ENCODE peak calls at places on chromosomes 11 and 22, in eight cellular contexts. C is thoracic aorta, W is lung, Y is A673, D is mesendoderm, S is neural progenitor cell, O is IMR-90, V is adrenal gland. U is an unnamed sample.

GRCh38 chr11:86577663-86578636 is 94.5 kb downstream of the ME3 start:
- DNase-seq in D (no peak), Y (peak), O (peak), W (peak), V (peak), C (peak), S (no peak), U (no peak)

GRCh38 chr11:33685061-33685460 is 15.6 kb downstream of the C11orf91 start:
- DNase-seq in V (no peak), O (peak), D (no peak), Y (no peak), W (no peak), S (no peak), C (no peak), U (no peak)

GRCh38 chr11:134841411-134841810 is 429.4 kb upstream of the B3GAT1 start:
- DNase-seq in Y (no peak), W (peak), V (no peak), D (no peak), O (no peak), C (no peak), S (no peak), U (no peak)

GRCh38 chr11:80960331-80961095 is 1519.7 kb upstream of the TENM4 start:
- DNase-seq in Y (no peak), V (no peak), S (no peak), O (no peak), C (no peak), W (no peak), D (peak), U (no peak)

GRCh38 chr11:72704028-72704782 is 30.0 kb upstream of the PDE2A start:
- DNase-seq in C (no peak), W (no peak), V (no peak), O (no peak), D (no peak), Y (no peak), S (no peak), U (no peak)

GRCh38 chr22:35445933-35446332 is 46.0 kb downstream of the MCM5 start:
- DNase-seq in C (no peak), Y (no peak), V (no peak), D (no peak), O (no peak), W (no peak), S (no peak), U (no peak)

GRCh38 chr11:12871788-12872321 is 137.3 kb upstream of the RASSF10 start:
- DNase-seq in Y (no peak), W (no peak), S (no peak), D (no peak), V (no peak), C (no peak), O (peak), U (no peak)

GRCh38 chr11:58574851-58575250 is 805 bp downstream of the LPXN start:
- DNase-seq in O (peak), V (no peak), C (no peak), Y (no peak), W (no peak), D (no peak), S (no peak), U (no peak)

GRCh38 chr11:33652001-33652400 is 48.6 kb downstream of the C11orf91 start:
- DNase-seq in D (no peak), V (no peak), O (peak), C (no peak), W (no peak), S (no peak), Y (no peak), U (no peak)

GRCh38 chr22:40552070-40552469 is 84.4 kb downstream of the MRTFA start:
- DNase-seq in S (no peak), W (no peak), Y (no peak), C (no peak), V (no peak), O (no peak), D (no peak), U (no peak)

GRCh38 chr11:132342408-132342807 is 972.0 kb downstream of the NTM start:
- DNase-seq in W (no peak), Y (no peak), C (no peak), V (no peak), D (no peak), O (no peak), S (no peak), U (no peak)

GRCh38 chr22:49853981-49854791 is 542 bp downstream of the ZBED4 start:
- DNase-seq in Y (peak), C (no peak), S (peak), D (peak), V (peak), W (no peak), O (peak), U (no peak)

GRCh38 chr11:46015941-46016340 is 93.5 kb downstream of the LARGE2 start:
- DNase-seq in O (peak), Y (no peak), W (no peak), D (no peak), C (no peak), S (no peak), V (no peak), U (no peak)

GRCh38 chr11:95671768-95672167 is 117.8 kb downstream of the FAM76B start:
- DNase-seq in Y (no peak), C (no peak), O (peak), D (no peak), S (no peak), W (no peak), V (no peak), U (no peak)

GRCh38 chr22:41256898-41257260 is 16.1 kb upstream of the CHADL start:
- DNase-seq in D (peak), W (no peak), V (no peak), O (peak), S (peak), C (no peak), Y (no peak), U (peak)

GRCh38 chr11:92886243-92886905 is 83.1 kb upstream of the MTNR1B start:
- DNase-seq in D (peak), S (peak), W (no peak), Y (peak), V (peak), O (peak), C (no peak), U (peak)

GRCh38 chr22:35555351-35555915 is 14.8 kb downstream of the RASD2 start:
- DNase-seq in W (no peak), D (no peak), O (peak), V (no peak), Y (no peak), S (no peak), C (no peak), U (no peak)

GRCh38 chr11:114562166-114562916 is 2.7 kb upstream of the NXPE1 start:
- DNase-seq in V (no peak), D (peak), W (no peak), Y (peak), O (peak), S (no peak), C (no peak), U (no peak)

GRCh38 chr22:19641254-19641982 is 72.9 kb upstream of the SEPTIN5 start:
- DNase-seq in Y (no peak), C (no peak), S (peak), V (no peak), W (no peak), O (no peak), D (peak), U (no peak)

GRCh38 chr11:32494629-32495028 is 59.3 kb upstream of the WT1 start:
- DNase-seq in C (no peak), S (no peak), D (no peak), W (no peak), V (no peak), O (no peak), Y (no peak), U (no peak)

GRCh38 chr11:85661972-85662664 is 2.8 kb downstream of the CREBZF start:
- DNase-seq in S (no peak), C (no peak), O (peak), D (no peak), W (no peak), V (no peak), Y (no peak), U (no peak)

GRCh38 chr11:122951231-122951630 is 30.4 kb downstream of the BSX start:
- DNase-seq in W (no peak), C (no peak), S (peak), D (no peak), V (no peak), Y (no peak), O (no peak), U (no peak)

GRCh38 chr11:107810875-107811274 is 47.7 kb downstream of the SLC35F2 start:
- DNase-seq in S (no peak), V (no peak), W (no peak), C (no peak), D (no peak), O (peak), Y (no peak), U (no peak)

GRCh38 chr11:118629761-118630661 is 22.6 kb downstream of the PHLDB1 start:
- DNase-seq in Y (no peak), O (no peak), W (peak), D (no peak), S (no peak), C (no peak), V (no peak), U (no peak)

GRCh38 chr11:59009661-59010060 is 70.4 kb downstream of the GLYATL1 start:
- DNase-seq in W (no peak), C (no peak), S (no peak), D (no peak), O (no peak), V (no peak), Y (peak), U (no peak)

GRCh38 chr11:47477323-47477722 is 28.4 kb upstream of the RAPSN start:
- DNase-seq in Y (no peak), V (peak), C (no peak), W (no peak), S (no peak), O (peak), D (no peak), U (no peak)

GRCh38 chr11:60872124-60872951 is 5.0 kb downstream of the ZP1 start:
- DNase-seq in Y (no peak), S (no peak), W (no peak), O (peak), C (no peak), V (peak), D (no peak), U (no peak)

GRCh38 chr22:24088796-24089195 is 77.7 kb downstream of the CABIN1 start:
- DNase-seq in W (no peak), S (peak), D (peak), O (peak), C (no peak), Y (peak), V (no peak), U (no peak)

GRCh38 chr11:63919267-63920125 is 2.5 kb upstream of the RCOR2 start:
- DNase-seq in W (no peak), O (no peak), C (no peak), V (no peak), S (peak), D (peak), Y (no peak), U (no peak)

GRCh38 chr11:60866911-60867870 is at the start of gene ZP1:
- DNase-seq in D (peak), V (no peak), O (no peak), S (no peak), W (no peak), C (no peak), Y (no peak), U (peak)

GRCh38 chr11:13051257-13051656 is 42.1 kb downstream of the RASSF10 start:
- DNase-seq in O (no peak), C (no peak), Y (no peak), D (peak), W (no peak), V (no peak), S (no peak), U (no peak)

GRCh38 chr11:121722431-121723256 is 269.9 kb upstream of the SORL1-AS1 start:
- DNase-seq in D (peak), S (peak), Y (peak), W (peak), V (peak), C (peak), O (peak), U (peak)

GRCh38 chr11:81869337-81870065 is 864.2 kb downstream of the FAM181B start:
- DNase-seq in W (no peak), Y (no peak), C (no peak), V (peak), O (no peak), S (no peak), D (no peak), U (no peak)

GRCh38 chr11:22275600-22275999 is 62.6 kb upstream of the SLC17A6 start:
- DNase-seq in V (no peak), C (no peak), O (no peak), Y (no peak), S (no peak), D (no peak), W (no peak), U (no peak)

GRCh38 chr11:131674051-131674755 is 303.8 kb downstream of the NTM start:
- DNase-seq in C (no peak), O (peak), Y (peak), S (peak), W (peak), V (peak), D (peak), U (no peak)

GRCh38 chr11:5500391-5500790 is 9.4 kb downstream of the UBQLN3 start:
- DNase-seq in O (no peak), Y (no peak), D (no peak), S (no peak), C (no peak), W (no peak), V (no peak), U (no peak)

DNA sequence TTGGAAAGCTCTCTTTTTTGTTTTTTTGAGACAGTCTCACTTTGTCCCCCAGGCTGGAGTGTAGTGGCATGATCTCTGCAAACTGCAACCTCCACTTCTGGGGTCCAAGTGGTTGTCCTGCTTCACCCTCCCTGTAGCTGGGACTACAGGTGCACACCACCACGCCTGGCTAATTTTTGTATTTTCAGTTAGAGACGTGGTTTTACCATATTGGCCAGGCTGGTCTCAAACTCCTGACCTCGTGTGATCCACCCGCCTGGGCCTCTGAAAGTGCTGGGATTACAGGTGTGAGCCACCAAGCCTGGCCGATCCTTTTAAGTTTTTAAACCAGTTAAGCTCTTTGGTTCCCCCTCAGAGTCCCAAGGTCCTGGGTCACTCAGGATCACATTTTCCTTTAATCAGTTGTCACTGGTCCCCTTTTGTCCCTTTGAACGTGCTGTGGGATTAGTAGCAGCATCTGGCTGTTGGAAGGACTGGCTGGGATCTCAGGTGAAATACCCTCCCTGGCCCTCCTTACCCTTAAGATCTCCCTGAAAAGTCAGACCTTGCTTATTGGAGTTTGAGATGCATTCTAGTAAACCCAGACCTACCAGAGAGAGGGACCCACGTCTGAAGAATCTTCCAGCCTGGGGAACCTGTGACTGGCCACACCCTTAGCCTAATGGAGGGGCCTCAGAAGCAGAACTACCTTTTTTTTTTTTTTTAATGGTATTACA is 8.1 kb downstream of the MALAT1 start:
- DNase-seq in O (peak), D (peak), S (peak), V (peak), C (no peak), W (no peak), Y (peak), U (peak)
- H3K4me3 ChIP-seq in O (peak), D (no peak), S (peak), V (no peak), C (peak), W (peak), Y (peak), U (no peak)

GRCh38 chr11:62444271-62444833 is 25.5 kb downstream of the SCGB1A1 start:
- DNase-seq in V (peak), W (peak), C (peak), D (peak), Y (peak), S (peak), O (peak), U (no peak)
- H3K4me3 ChIP-seq in V (no peak), W (no peak), C (peak), D (no peak), Y (peak), S (no peak), O (peak), U (no peak)

DNA sequence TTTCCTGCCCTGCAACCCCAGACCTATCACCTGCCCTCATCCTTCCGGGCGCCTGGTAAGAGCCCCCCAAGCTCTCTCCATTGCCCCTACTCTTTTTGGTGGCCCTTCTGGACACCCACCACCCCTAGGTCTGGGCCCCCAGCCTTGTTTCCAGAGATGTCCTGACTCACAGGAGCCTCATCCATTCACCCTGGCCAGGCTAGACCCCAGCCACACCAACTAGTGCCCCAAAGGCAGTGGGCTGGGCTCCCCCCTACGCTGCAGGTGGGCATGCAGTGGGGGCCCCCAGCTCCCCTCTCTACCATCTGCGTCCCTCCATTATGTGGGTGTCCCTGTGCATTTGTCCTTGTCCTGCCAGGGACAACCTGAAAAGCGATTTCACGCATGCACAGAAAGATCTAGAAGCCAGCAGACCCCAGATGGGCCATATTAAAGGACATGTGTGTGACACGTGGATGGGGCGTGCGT is 1.4 kb downstream of the MRGPRF start:
- DNase-seq in D (no peak), V (no peak), C (no peak), O (no peak), S (no peak), W (no peak), Y (no peak), U (no peak)
- H3K4me3 ChIP-seq in D (no peak), V (no peak), C (peak), O (peak), S (no peak), W (peak), Y (no peak), U (no peak)

GRCh38 chr11:9386086-9386485 is 1.6 kb downstream of the IPO7 start:
- DNase-seq in W (no peak), V (no peak), S (no peak), Y (no peak), C (no peak), D (no peak), O (no peak), U (no peak)

GRCh38 chr11:9384535-9385287 is at the start of gene IPO7:
- DNase-seq in V (peak), W (peak), O (peak), D (peak), Y (peak), C (peak), S (peak), U (peak)

GRCh38 chr11:9385288-9385902 is 943 bp downstream of the IPO7 start:
- DNase-seq in D (peak), S (no peak), Y (no peak), V (peak), C (no peak), W (no peak), O (no peak), U (no peak)

DNA sequence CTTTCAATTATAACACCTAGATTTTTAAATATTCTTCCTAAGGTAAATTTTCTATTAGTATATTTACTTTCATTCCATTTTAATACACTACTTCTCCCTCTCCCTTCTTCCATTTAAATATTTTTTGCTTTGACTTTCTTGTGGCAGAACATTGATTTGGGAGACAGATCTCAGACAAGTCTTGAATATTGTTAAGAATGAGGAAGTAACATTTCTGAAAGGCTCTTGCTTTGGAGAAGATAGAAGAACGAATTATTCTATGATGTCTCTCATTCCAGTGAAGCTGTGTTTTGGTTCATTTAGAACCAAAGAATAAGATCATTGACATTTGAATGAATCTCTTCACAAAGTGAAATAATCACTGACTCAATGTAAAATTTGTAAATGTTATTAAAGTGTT is 2.4 kb downstream of the IPO7 start:
- DNase-seq in V (no peak), Y (no peak), W (no peak), C (no peak), D (no peak), S (no peak), O (no peak), U (no peak)
- H3K4me3 ChIP-seq in V (no peak), Y (peak), W (no peak), C (peak), D (no peak), S (peak), O (no peak), U (no peak)

DNA sequence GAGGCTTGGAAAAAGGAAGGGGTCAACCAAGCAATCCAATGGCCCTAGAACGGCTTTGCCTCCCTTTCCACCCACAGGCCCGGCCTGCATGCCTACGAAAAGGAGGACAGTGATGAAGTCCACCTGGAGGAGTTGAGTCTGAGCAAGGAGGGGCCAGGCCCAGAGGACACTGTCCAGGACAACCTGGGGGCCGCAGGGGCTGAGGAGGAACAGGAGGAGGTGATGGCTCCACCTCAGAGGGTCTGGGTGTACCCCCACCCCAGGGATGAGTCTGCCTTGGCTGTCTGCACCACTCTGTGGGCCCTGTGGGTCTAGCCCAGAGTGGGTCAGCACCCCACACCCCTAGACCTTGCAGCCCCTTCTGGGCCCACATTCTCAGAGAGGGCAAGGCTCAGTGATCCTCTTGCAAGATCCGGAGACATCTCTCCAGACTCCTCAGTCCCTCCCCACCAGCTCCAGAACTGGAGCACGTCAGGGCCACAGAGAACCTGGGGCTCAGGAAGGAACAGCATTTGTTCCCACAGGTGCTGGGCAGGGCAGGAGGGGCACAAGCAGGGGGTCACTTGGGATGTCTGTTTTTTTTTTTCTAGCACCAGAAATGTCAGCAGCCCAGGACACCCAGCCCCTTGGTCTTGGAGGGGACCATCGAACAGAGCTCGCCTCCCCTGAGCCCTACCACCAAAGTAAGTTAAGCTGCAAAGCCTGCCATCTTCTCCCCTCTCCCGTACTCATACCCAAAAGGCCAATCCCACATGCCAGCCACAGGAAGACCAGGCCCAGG is 8.2 kb downstream of the PRR33 start:
- DNase-seq in V (no peak), O (no peak), C (no peak), Y (no peak), W (no peak), D (no peak), S (no peak), U (no peak)
- H3K4me3 ChIP-seq in V (no peak), O (no peak), C (no peak), Y (no peak), W (no peak), D (no peak), S (no peak), U (no peak)

U was measured in LNCaP clone FGC.